ENCODE peak calls at places on chromosomes 11 and 22, in seven cellular contexts. One of them, this sample, is unnamed.

GRCh38 chr11:112785717-112786116 is 175.5 kb upstream of the NCAM1 start:
- DNase-seq in hepatocyte: no peak
- DNase-seq in fibroblast of pulmonary artery: peak
- DNase-seq in stomach: no peak
- DNase-seq in neural progenitor cell: no peak
- DNase-seq in right lobe of liver: no peak
- DNase-seq in Caco-2: no peak
- DNase-seq in this sample: no peak

GRCh38 chr11:62217191-62217748 is 8.8 kb downstream of the SCGB2A1 start:
- DNase-seq in fibroblast of pulmonary artery: peak
- DNase-seq in hepatocyte: peak
- DNase-seq in stomach: no peak
- DNase-seq in Caco-2: no peak
- DNase-seq in right lobe of liver: no peak
- DNase-seq in neural progenitor cell: peak
- DNase-seq in this sample: no peak

GRCh38 chr22:44697423-44698179 is 4.4 kb upstream of the PRR5 start:
- DNase-seq in stomach: peak
- DNase-seq in right lobe of liver: peak
- DNase-seq in Caco-2: peak
- DNase-seq in fibroblast of pulmonary artery: peak
- DNase-seq in hepatocyte: peak
- DNase-seq in neural progenitor cell: peak
- DNase-seq in this sample: peak

GRCh38 chr11:108857382-108857781 is 192.5 kb downstream of the DDX10 start:
- DNase-seq in neural progenitor cell: peak
- DNase-seq in right lobe of liver: no peak
- DNase-seq in hepatocyte: no peak
- DNase-seq in stomach: no peak
- DNase-seq in Caco-2: no peak
- DNase-seq in fibroblast of pulmonary artery: peak
- DNase-seq in this sample: no peak

GRCh38 chr11:105825141-105825540 is 196.9 kb downstream of the MSANTD4 start:
- DNase-seq in fibroblast of pulmonary artery: no peak
- DNase-seq in right lobe of liver: no peak
- DNase-seq in neural progenitor cell: no peak
- DNase-seq in Caco-2: no peak
- DNase-seq in stomach: no peak
- DNase-seq in hepatocyte: no peak
- DNase-seq in this sample: no peak

GRCh38 chr22:24583221-24583971 is 9.5 kb downstream of the LRRC75B start:
- DNase-seq in neural progenitor cell: no peak
- DNase-seq in hepatocyte: peak
- DNase-seq in fibroblast of pulmonary artery: peak
- DNase-seq in right lobe of liver: no peak
- DNase-seq in stomach: no peak
- DNase-seq in Caco-2: no peak
- DNase-seq in this sample: no peak

GRCh38 chr22:37607010-37607911 is 1.4 kb upstream of the GGA1 start:
- DNase-seq in Caco-2: peak
- DNase-seq in right lobe of liver: peak
- DNase-seq in fibroblast of pulmonary artery: peak
- DNase-seq in neural progenitor cell: peak
- DNase-seq in hepatocyte: peak
- DNase-seq in stomach: peak
- DNase-seq in this sample: peak

GRCh38 chr11:8250981-8251620 is 12.6 kb downstream of the LMO1 start:
- DNase-seq in stomach: no peak
- DNase-seq in hepatocyte: no peak
- DNase-seq in Caco-2: peak
- DNase-seq in fibroblast of pulmonary artery: no peak
- DNase-seq in right lobe of liver: no peak
- DNase-seq in neural progenitor cell: no peak
- DNase-seq in this sample: no peak

GRCh38 chr11:83827940-83828554 is 541.9 kb upstream of the CCDC90B start:
- DNase-seq in hepatocyte: peak
- DNase-seq in fibroblast of pulmonary artery: peak
- DNase-seq in Caco-2: no peak
- DNase-seq in neural progenitor cell: peak
- DNase-seq in right lobe of liver: no peak
- DNase-seq in stomach: no peak
- DNase-seq in this sample: no peak

GRCh38 chr11:77039491-77040400 is 5.5 kb downstream of the B3GNT6 start:
- DNase-seq in stomach: no peak
- DNase-seq in neural progenitor cell: peak
- DNase-seq in fibroblast of pulmonary artery: peak
- DNase-seq in hepatocyte: peak
- DNase-seq in right lobe of liver: no peak
- DNase-seq in Caco-2: no peak
- DNase-seq in this sample: no peak

GRCh38 chr11:132131051-132131450 is 760.6 kb downstream of the NTM start:
- DNase-seq in neural progenitor cell: no peak
- DNase-seq in Caco-2: no peak
- DNase-seq in right lobe of liver: no peak
- DNase-seq in hepatocyte: no peak
- DNase-seq in stomach: no peak
- DNase-seq in fibroblast of pulmonary artery: no peak
- DNase-seq in this sample: no peak

GRCh38 chr11:107929611-107930200 is 1.5 kb downstream of the RAB39A start:
- DNase-seq in fibroblast of pulmonary artery: no peak
- DNase-seq in neural progenitor cell: peak
- DNase-seq in right lobe of liver: peak
- DNase-seq in Caco-2: no peak
- DNase-seq in stomach: no peak
- DNase-seq in hepatocyte: no peak
- DNase-seq in this sample: no peak

GRCh38 chr22:23591203-23591791 is 11.2 kb upstream of the IGLL1 start:
- DNase-seq in hepatocyte: peak
- DNase-seq in fibroblast of pulmonary artery: peak
- DNase-seq in Caco-2: peak
- DNase-seq in right lobe of liver: peak
- DNase-seq in neural progenitor cell: peak
- DNase-seq in stomach: peak
- DNase-seq in this sample: peak

GRCh38 chr11:65785329-65786007 is 1.4 kb upstream of the OVOL1 start:
- DNase-seq in fibroblast of pulmonary artery: no peak
- DNase-seq in Caco-2: no peak
- DNase-seq in hepatocyte: no peak
- DNase-seq in right lobe of liver: no peak
- DNase-seq in neural progenitor cell: no peak
- DNase-seq in stomach: no peak
- DNase-seq in this sample: no peak

GRCh38 chr22:19448076-19448607 is 631 bp upstream of the C22orf39 start:
- DNase-seq in hepatocyte: peak
- DNase-seq in right lobe of liver: no peak
- DNase-seq in fibroblast of pulmonary artery: peak
- DNase-seq in Caco-2: peak
- DNase-seq in neural progenitor cell: peak
- DNase-seq in stomach: peak
- DNase-seq in this sample: no peak

GRCh38 chr11:110289472-110289871 is 6.9 kb downstream of the RDX start:
- DNase-seq in fibroblast of pulmonary artery: no peak
- DNase-seq in Caco-2: no peak
- DNase-seq in right lobe of liver: no peak
- DNase-seq in hepatocyte: no peak
- DNase-seq in neural progenitor cell: no peak
- DNase-seq in stomach: no peak
- DNase-seq in this sample: no peak

GRCh38 chr11:65506770-65507485 is 8.1 kb downstream of the MALAT1 start:
- DNase-seq in Caco-2: peak
- DNase-seq in hepatocyte: peak
- DNase-seq in neural progenitor cell: peak
- DNase-seq in stomach: peak
- DNase-seq in right lobe of liver: no peak
- DNase-seq in fibroblast of pulmonary artery: peak
- DNase-seq in this sample: no peak

GRCh38 chr22:39205344-39206021 is 39.3 kb downstream of the PDGFB start:
- DNase-seq in right lobe of liver: no peak
- DNase-seq in Caco-2: peak
- DNase-seq in hepatocyte: peak
- DNase-seq in stomach: no peak
- DNase-seq in neural progenitor cell: no peak
- DNase-seq in fibroblast of pulmonary artery: peak
- DNase-seq in this sample: peak

GRCh38 chr11:23313001-23313400 is 452.7 kb upstream of the CCDC179 start:
- DNase-seq in Caco-2: no peak
- DNase-seq in fibroblast of pulmonary artery: no peak
- DNase-seq in neural progenitor cell: no peak
- DNase-seq in right lobe of liver: no peak
- DNase-seq in hepatocyte: no peak
- DNase-seq in stomach: no peak
- DNase-seq in this sample: no peak

GRCh38 chr11:7576671-7577225 is 62.9 kb downstream of the PPFIBP2 start:
- DNase-seq in fibroblast of pulmonary artery: no peak
- DNase-seq in stomach: no peak
- DNase-seq in Caco-2: no peak
- DNase-seq in neural progenitor cell: no peak
- DNase-seq in hepatocyte: no peak
- DNase-seq in right lobe of liver: no peak
- DNase-seq in this sample: no peak

GRCh38 chr11:16133867-16134266 is 222.5 kb downstream of the SOX6 start:
- DNase-seq in hepatocyte: no peak
- DNase-seq in stomach: no peak
- DNase-seq in right lobe of liver: no peak
- DNase-seq in neural progenitor cell: no peak
- DNase-seq in Caco-2: no peak
- DNase-seq in fibroblast of pulmonary artery: no peak
- DNase-seq in this sample: no peak

GRCh38 chr22:33837806-33838205 is 82.5 kb downstream of the LARGE1 start:
- DNase-seq in hepatocyte: no peak
- DNase-seq in neural progenitor cell: no peak
- DNase-seq in stomach: no peak
- DNase-seq in fibroblast of pulmonary artery: no peak
- DNase-seq in right lobe of liver: no peak
- DNase-seq in Caco-2: no peak
- DNase-seq in this sample: no peak

DNA sequence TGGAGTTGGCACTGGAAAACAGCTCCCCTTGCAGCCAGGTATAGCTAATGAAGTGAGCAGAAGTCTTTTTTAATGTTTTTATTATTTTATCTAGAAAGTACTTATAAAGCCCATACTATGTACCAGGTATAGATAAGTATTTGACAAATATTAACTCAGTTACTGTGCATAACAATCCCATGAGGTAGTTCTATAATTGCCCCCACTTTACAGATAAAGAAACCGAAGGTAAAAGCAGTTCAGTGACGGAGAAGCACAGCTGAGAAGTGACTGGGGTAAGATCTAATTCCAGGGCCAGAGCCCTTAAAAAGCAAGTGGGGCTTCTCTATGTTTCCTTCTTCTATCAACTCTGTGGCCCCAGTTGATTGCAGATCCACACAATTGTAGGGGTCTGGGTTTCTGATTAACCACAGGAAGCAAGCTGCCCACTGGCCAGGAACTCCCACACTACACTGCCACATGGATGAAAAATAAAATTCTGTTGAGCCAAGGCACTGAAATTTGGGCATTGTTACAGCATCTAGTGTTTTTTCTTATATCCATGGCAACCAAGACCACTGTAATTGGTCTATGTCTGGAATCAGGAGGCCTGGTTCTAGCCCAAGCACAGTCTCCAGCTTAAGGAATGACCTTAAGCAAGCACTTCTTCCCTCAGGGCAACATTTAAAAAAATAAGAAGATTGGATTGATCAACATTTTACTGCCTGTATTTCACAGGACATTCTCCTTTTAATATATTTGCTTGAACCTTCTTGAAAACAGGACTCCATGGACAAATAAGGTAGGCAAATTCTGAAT is 55.3 kb upstream of the TEAD1 start:
- DNase-seq in hepatocyte: no peak
- DNase-seq in neural progenitor cell: no peak
- DNase-seq in stomach: no peak
- DNase-seq in fibroblast of pulmonary artery: peak
- DNase-seq in Caco-2: no peak
- DNase-seq in right lobe of liver: no peak
- DNase-seq in this sample: no peak
- TF ChIP-seq CTCF in hepatocyte: no peak
- TF ChIP-seq CTCF in neural progenitor cell: no peak
- TF ChIP-seq CTCF in stomach: no peak
- TF ChIP-seq CTCF in fibroblast of pulmonary artery: no peak
- TF ChIP-seq CTCF in Caco-2: no peak
- TF ChIP-seq CTCF in right lobe of liver: no peak
- TF ChIP-seq CTCF in this sample: no peak

GRCh38 chr11:119371778-119372182 is 9.7 kb downstream of the USP2 start:
- DNase-seq in hepatocyte: peak
- DNase-seq in right lobe of liver: peak
- DNase-seq in stomach: no peak
- DNase-seq in fibroblast of pulmonary artery: no peak
- DNase-seq in neural progenitor cell: no peak
- DNase-seq in Caco-2: no peak
- DNase-seq in this sample: no peak
- TF ChIP-seq CTCF in hepatocyte: no peak
- TF ChIP-seq CTCF in right lobe of liver: peak
- TF ChIP-seq CTCF in stomach: no peak
- TF ChIP-seq CTCF in fibroblast of pulmonary artery: peak
- TF ChIP-seq CTCF in neural progenitor cell: peak
- TF ChIP-seq CTCF in Caco-2: no peak
- TF ChIP-seq CTCF in this sample: no peak

DNA sequence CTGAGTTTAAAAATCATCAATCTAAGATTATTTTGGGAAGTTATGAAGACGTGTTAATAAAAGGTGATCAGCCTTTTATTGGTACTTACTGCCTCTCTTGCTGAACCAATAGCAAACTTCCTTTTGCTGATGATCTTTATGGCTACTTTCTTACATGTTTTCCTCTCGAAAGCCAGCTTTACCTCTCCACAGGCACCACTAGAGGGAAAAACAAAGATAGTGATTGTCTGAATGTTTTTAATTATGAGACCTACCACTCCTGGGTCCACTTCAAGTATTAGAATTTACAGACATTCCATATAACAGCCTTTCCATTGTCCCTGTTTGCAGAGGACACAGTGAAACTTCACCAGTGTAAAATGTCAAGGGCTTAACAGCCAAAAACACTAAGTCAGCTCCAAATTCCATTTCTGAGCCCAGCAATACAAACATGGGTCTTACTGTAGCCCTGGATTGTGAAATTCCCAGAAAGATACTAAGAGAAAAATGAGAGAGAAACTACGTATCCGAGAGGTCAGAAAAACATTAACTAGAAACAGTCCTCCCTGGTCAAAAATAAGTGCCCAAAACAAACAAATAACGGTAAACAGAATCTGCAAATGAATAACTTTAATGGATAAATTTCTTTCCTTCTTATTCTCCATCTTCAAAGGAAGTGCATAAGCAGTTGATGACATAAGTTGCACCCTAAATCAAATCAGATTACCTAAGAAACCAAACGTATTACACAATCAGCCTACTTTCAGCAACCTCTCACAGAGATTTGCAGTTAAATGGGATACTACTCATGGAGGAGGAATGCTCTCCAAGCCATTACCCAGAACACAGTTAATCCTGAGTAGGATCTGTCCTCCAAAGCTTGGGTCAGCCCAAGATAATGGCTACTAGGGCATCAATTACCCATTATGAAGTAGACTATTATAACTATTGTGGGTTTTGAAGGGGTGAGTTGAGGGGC is 29.5 kb downstream of the CHEK2 start:
- DNase-seq in right lobe of liver: no peak
- DNase-seq in Caco-2: no peak
- DNase-seq in fibroblast of pulmonary artery: peak
- DNase-seq in hepatocyte: peak
- DNase-seq in stomach: no peak
- DNase-seq in neural progenitor cell: no peak
- DNase-seq in this sample: no peak
- TF ChIP-seq CTCF in right lobe of liver: no peak
- TF ChIP-seq CTCF in Caco-2: no peak
- TF ChIP-seq CTCF in fibroblast of pulmonary artery: peak
- TF ChIP-seq CTCF in hepatocyte: peak
- TF ChIP-seq CTCF in stomach: no peak
- TF ChIP-seq CTCF in neural progenitor cell: no peak
- TF ChIP-seq CTCF in this sample: no peak

GRCh38 chr22:50286275-50286674 is 16.1 kb upstream of the MAPK11 start:
- DNase-seq in stomach: peak
- DNase-seq in Caco-2: no peak
- DNase-seq in neural progenitor cell: no peak
- DNase-seq in hepatocyte: no peak
- DNase-seq in right lobe of liver: no peak
- DNase-seq in fibroblast of pulmonary artery: no peak
- DNase-seq in this sample: no peak
- TF ChIP-seq CTCF in stomach: no peak
- TF ChIP-seq CTCF in Caco-2: no peak
- TF ChIP-seq CTCF in neural progenitor cell: no peak
- TF ChIP-seq CTCF in hepatocyte: no peak
- TF ChIP-seq CTCF in right lobe of liver: no peak
- TF ChIP-seq CTCF in fibroblast of pulmonary artery: no peak
- TF ChIP-seq CTCF in this sample: no peak